ENCODE peak calls at places on chromosomes 11 and 22, in five cellular contexts. One of them, this sample, is unnamed.

GRCh38 chr11:7004482-7004881 is 15.7 kb downstream of the ZNF214 start:
- DNase-seq in HepG2: no peak
- DNase-seq in lung: no peak
- DNase-seq in upper lobe of right lung: no peak
- DNase-seq in left ventricle myocardium inferior: no peak
- DNase-seq in this sample: no peak

GRCh38 chr11:64723117-64723906 is at the start of gene NRXN2:
- DNase-seq in upper lobe of right lung: peak; percentile 90
- DNase-seq in lung: peak; percentile 80
- DNase-seq in left ventricle myocardium inferior: peak; percentile 86
- DNase-seq in HepG2: peak; percentile 34
- DNase-seq in this sample: peak; percentile 78

GRCh38 chr22:29944339-29944738 is 61.4 kb downstream of the MTMR3 start:
- DNase-seq in upper lobe of right lung: no peak
- DNase-seq in left ventricle myocardium inferior: no peak
- DNase-seq in lung: no peak
- DNase-seq in HepG2: no peak
- DNase-seq in this sample: no peak

GRCh38 chr11:108221981-108222685 is at the start of gene NPAT:
- DNase-seq in upper lobe of right lung: no peak
- DNase-seq in lung: no peak
- DNase-seq in HepG2: no peak
- DNase-seq in left ventricle myocardium inferior: no peak
- DNase-seq in this sample: peak; percentile 37

GRCh38 chr11:131656839-131657211 is 286.4 kb downstream of the NTM start:
- DNase-seq in left ventricle myocardium inferior: no peak
- DNase-seq in HepG2: no peak
- DNase-seq in lung: no peak
- DNase-seq in upper lobe of right lung: no peak
- DNase-seq in this sample: no peak

GRCh38 chr11:31442086-31442485 is 67.3 kb downstream of the IMMP1L start:
- DNase-seq in upper lobe of right lung: no peak
- DNase-seq in left ventricle myocardium inferior: no peak
- DNase-seq in HepG2: peak; percentile 4
- DNase-seq in lung: no peak
- DNase-seq in this sample: no peak

GRCh38 chr11:13962562-13963168 is at the start of gene SPON1:
- DNase-seq in upper lobe of right lung: peak; percentile 68
- DNase-seq in HepG2: no peak
- DNase-seq in lung: peak; percentile 34
- DNase-seq in left ventricle myocardium inferior: peak; percentile 46
- DNase-seq in this sample: no peak

GRCh38 chr11:126791991-126792390 is 208.6 kb downstream of the KIRREL3 start:
- DNase-seq in upper lobe of right lung: no peak
- DNase-seq in left ventricle myocardium inferior: no peak
- DNase-seq in HepG2: no peak
- DNase-seq in lung: no peak
- DNase-seq in this sample: no peak

GRCh38 chr22:24981066-24981465 is 28.6 kb downstream of the KIAA1671 start:
- DNase-seq in left ventricle myocardium inferior: no peak
- DNase-seq in HepG2: no peak
- DNase-seq in upper lobe of right lung: no peak
- DNase-seq in lung: no peak
- DNase-seq in this sample: no peak

DNA sequence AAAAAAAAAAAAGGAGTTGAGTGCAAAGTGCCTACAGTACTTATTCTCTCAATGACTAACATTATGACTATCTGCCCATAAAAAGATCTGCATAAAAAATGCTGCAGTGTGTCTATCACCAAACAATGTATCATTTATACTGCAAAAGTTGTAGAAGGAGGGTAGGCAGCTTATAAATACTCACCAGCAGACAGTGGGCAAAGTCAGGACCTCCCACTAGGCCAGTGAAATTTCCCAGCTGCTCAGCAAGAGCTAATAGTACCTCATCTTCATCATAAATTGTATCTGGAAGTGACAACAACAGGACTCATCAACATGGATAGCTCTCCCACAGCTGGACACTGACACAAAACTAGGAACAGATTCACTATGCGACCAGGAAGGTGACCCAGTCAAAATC is 1.6 kb downstream of the PPP2R1B start:
- DNase-seq in HepG2: no peak
- DNase-seq in lung: no peak
- DNase-seq in upper lobe of right lung: no peak
- DNase-seq in left ventricle myocardium inferior: no peak
- DNase-seq in this sample: no peak
- H3K27ac ChIP-seq in HepG2: no peak overlapping the region
- H3K27ac ChIP-seq in lung: no peak overlapping the region
- H3K27ac ChIP-seq in upper lobe of right lung: no peak overlapping the region
- H3K27ac ChIP-seq in left ventricle myocardium inferior: no peak overlapping the region
- H3K27ac ChIP-seq in this sample: no peak overlapping the region

DNA sequence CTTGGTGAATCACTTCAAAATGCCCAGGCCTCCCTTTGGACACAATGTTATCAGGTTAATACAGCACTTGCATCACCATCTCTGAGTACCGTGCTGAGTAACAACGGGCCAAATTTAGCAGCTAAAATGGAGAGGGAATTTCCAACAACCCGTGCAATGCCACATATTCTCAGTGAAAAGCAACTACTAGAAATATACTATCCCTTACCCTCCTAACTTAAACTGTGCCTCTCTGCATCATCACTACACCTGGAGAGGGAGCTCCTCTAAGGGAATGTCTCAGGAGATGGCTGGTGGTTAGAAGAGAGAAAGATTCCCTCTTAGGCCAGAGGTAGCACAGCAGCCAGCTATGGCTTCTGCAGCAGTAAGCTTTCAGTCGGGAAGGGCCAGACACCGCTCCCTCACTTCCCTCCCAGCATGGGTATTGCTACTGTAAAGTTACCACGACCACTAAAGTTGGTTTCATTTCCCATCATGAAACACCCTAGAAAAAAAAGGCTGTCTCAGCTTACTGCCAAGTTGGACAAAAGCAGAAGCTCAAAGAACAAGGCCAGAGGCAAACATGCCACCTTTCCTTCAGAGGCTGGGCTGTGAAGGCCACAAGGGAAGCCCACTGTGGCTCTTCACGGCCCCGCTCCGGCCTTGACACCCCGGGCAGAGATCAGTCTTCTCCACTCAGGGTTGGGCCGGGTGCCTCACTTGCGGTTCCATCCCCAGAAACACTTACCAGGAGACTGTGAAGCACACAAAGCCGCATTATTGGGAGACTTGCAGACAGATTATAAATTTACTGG is 3.9 kb downstream of the MAML2 start:
- DNase-seq in lung: no peak
- DNase-seq in upper lobe of right lung: peak; percentile 67
- DNase-seq in HepG2: peak; percentile 25
- DNase-seq in left ventricle myocardium inferior: peak; percentile 31
- DNase-seq in this sample: peak; percentile 9
- H3K4me3 ChIP-seq in lung: peak overlapping the region; percentile 17
- H3K4me3 ChIP-seq in upper lobe of right lung: peak overlapping the region; percentile 80
- H3K4me3 ChIP-seq in HepG2: peak overlapping the region; percentile 84
- H3K4me3 ChIP-seq in left ventricle myocardium inferior: peak overlapping the region; percentile 76
- H3K4me3 ChIP-seq in this sample: peak overlapping the region; percentile 99

GRCh38 chr22:42434283-42434682 is 2.1 kb upstream of the NFAM1 start:
- DNase-seq in upper lobe of right lung: no peak
- DNase-seq in lung: no peak
- DNase-seq in HepG2: no peak
- DNase-seq in left ventricle myocardium inferior: no peak
- DNase-seq in this sample: no peak
- H3K4me1 ChIP-seq in upper lobe of right lung: peaks cover 16% of the 10 kb centered on the region
- H3K4me1 ChIP-seq in lung: peaks cover 3% of the 10 kb centered on the region
- H3K4me1 ChIP-seq in HepG2: peaks cover 22% of the 10 kb centered on the region
- H3K4me1 ChIP-seq in left ventricle myocardium inferior: peaks cover 34% of the 10 kb centered on the region
- H3K4me1 ChIP-seq in this sample: peaks cover 9% of the 10 kb centered on the region

GRCh38 chr11:81203876-81204275 is 1529.8 kb downstream of the FAM181B start:
- DNase-seq in lung: no peak
- DNase-seq in upper lobe of right lung: no peak
- DNase-seq in left ventricle myocardium inferior: no peak
- DNase-seq in HepG2: no peak
- DNase-seq in this sample: no peak
- H3K27ac ChIP-seq in lung: no peak overlapping the region
- H3K27ac ChIP-seq in upper lobe of right lung: no peak overlapping the region
- H3K27ac ChIP-seq in left ventricle myocardium inferior: no peak overlapping the region
- H3K27ac ChIP-seq in HepG2: no peak overlapping the region
- H3K27ac ChIP-seq in this sample: no peak overlapping the region

DNA sequence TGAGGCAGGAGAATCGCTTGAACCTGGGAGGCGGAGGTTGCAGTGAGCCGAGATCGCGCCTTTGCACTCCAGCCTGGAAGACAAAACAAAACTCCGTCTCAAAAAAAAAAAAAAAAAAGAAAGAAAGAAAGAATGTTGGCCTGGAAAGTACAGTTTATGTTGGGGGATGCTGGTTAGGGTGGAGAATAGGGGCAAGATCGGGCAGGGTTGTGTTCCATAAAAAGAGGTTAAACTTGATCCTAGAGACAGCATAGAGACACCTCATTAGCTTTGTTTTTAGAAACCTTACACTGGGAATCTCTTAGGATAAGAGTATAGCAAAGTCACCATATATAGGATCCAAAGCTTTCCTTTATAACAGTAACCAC is 1.9 kb upstream of the FTH1 start:
- DNase-seq in left ventricle myocardium inferior: no peak
- DNase-seq in HepG2: no peak
- DNase-seq in lung: no peak
- DNase-seq in upper lobe of right lung: no peak
- DNase-seq in this sample: no peak
- H3K4me3 ChIP-seq in left ventricle myocardium inferior: no peak overlapping the region
- H3K4me3 ChIP-seq in HepG2: no peak overlapping the region
- H3K4me3 ChIP-seq in lung: no peak overlapping the region
- H3K4me3 ChIP-seq in upper lobe of right lung: peak overlapping the region; percentile 99
- H3K4me3 ChIP-seq in this sample: no peak overlapping the region

GRCh38 chr11:104408630-104409029 is 244.7 kb upstream of the PDGFD start:
- DNase-seq in left ventricle myocardium inferior: no peak
- DNase-seq in lung: no peak
- DNase-seq in HepG2: no peak
- DNase-seq in upper lobe of right lung: no peak
- DNase-seq in this sample: no peak
- H3K4me1 ChIP-seq in left ventricle myocardium inferior: no peaks in the 10 kb centered on the region
- H3K4me1 ChIP-seq in lung: no peaks in the 10 kb centered on the region
- H3K4me1 ChIP-seq in HepG2: no peaks in the 10 kb centered on the region
- H3K4me1 ChIP-seq in upper lobe of right lung: no peaks in the 10 kb centered on the region
- H3K4me1 ChIP-seq in this sample: no peaks in the 10 kb centered on the region

GRCh38 chr11:68345776-68346728 is 33.7 kb downstream of the LRP5 start:
- DNase-seq in left ventricle myocardium inferior: peak; percentile 82
- DNase-seq in lung: no peak
- DNase-seq in upper lobe of right lung: no peak
- DNase-seq in HepG2: no peak
- DNase-seq in this sample: no peak
- H3K27ac ChIP-seq in left ventricle myocardium inferior: peak overlapping the region; percentile 84
- H3K27ac ChIP-seq in lung: peak overlapping the region; percentile 54
- H3K27ac ChIP-seq in upper lobe of right lung: peak overlapping the region; percentile 51
- H3K27ac ChIP-seq in HepG2: no peak overlapping the region
- H3K27ac ChIP-seq in this sample: no peak overlapping the region

This sample was measured in CD8-positive, alpha-beta memory T cell.